ENCODE peak calls at places on chromosome 1, in seven cellular contexts. One of them, this sample, is unnamed. For H3K4me1, the result is how much of the 10 kb centered on the place peaks cover.

GRCh38 chr1:52662645-52663313 is 29.8 kb downstream of the SHISAL2A start:
- DNase-seq in left ventricle myocardium inferior: no peak
- DNase-seq in adrenal gland: no peak
- DNase-seq in stomach: no peak
- DNase-seq in lower lobe of right lung: no peak
- DNase-seq in A549: peak
- DNase-seq in hepatocyte: peak
- DNase-seq in this sample: no peak

GRCh38 chr1:247332901-247333361 is 1.3 kb upstream of the ZNF496 start:
- DNase-seq in left ventricle myocardium inferior: no peak
- DNase-seq in adrenal gland: no peak
- DNase-seq in stomach: peak
- DNase-seq in lower lobe of right lung: peak
- DNase-seq in A549: no peak
- DNase-seq in hepatocyte: peak
- DNase-seq in this sample: peak

GRCh38 chr1:165289556-165289955 is 67.0 kb downstream of the LMX1A start:
- DNase-seq in left ventricle myocardium inferior: no peak
- DNase-seq in adrenal gland: no peak
- DNase-seq in stomach: no peak
- DNase-seq in lower lobe of right lung: no peak
- DNase-seq in A549: no peak
- DNase-seq in hepatocyte: no peak
- DNase-seq in this sample: no peak

GRCh38 chr1:229991104-229991513 is 75.9 kb upstream of the GALNT2 start:
- DNase-seq in left ventricle myocardium inferior: no peak
- DNase-seq in adrenal gland: no peak
- DNase-seq in stomach: no peak
- DNase-seq in lower lobe of right lung: no peak
- DNase-seq in A549: no peak
- DNase-seq in hepatocyte: no peak
- DNase-seq in this sample: no peak

GRCh38 chr1:173479649-173480048 is 2.5 kb downstream of the PRDX6 start:
- DNase-seq in left ventricle myocardium inferior: no peak
- DNase-seq in adrenal gland: no peak
- DNase-seq in stomach: no peak
- DNase-seq in lower lobe of right lung: no peak
- DNase-seq in A549: no peak
- DNase-seq in hepatocyte: peak
- DNase-seq in this sample: no peak

GRCh38 chr1:19323987-19324664 is 12.0 kb downstream of the SLC66A1 start:
- DNase-seq in left ventricle myocardium inferior: no peak
- DNase-seq in adrenal gland: no peak
- DNase-seq in stomach: no peak
- DNase-seq in lower lobe of right lung: no peak
- DNase-seq in A549: no peak
- DNase-seq in hepatocyte: no peak
- DNase-seq in this sample: no peak

GRCh38 chr1:11862890-11863289 is 4.1 kb upstream of the NPPB start:
- DNase-seq in left ventricle myocardium inferior: no peak
- DNase-seq in adrenal gland: no peak
- DNase-seq in stomach: no peak
- DNase-seq in lower lobe of right lung: no peak
- DNase-seq in A549: no peak
- DNase-seq in hepatocyte: no peak
- DNase-seq in this sample: no peak

GRCh38 chr1:9890224-9890731 is 19.8 kb downstream of the CTNNBIP1 start:
- DNase-seq in left ventricle myocardium inferior: peak
- DNase-seq in adrenal gland: no peak
- DNase-seq in stomach: peak
- DNase-seq in lower lobe of right lung: no peak
- DNase-seq in A549: peak
- DNase-seq in hepatocyte: peak
- DNase-seq in this sample: no peak

GRCh38 chr1:81585371-81585770 is 215.4 kb upstream of the ADGRL2 start:
- DNase-seq in left ventricle myocardium inferior: no peak
- DNase-seq in adrenal gland: no peak
- DNase-seq in stomach: no peak
- DNase-seq in lower lobe of right lung: no peak
- DNase-seq in A549: no peak
- DNase-seq in hepatocyte: no peak
- DNase-seq in this sample: no peak

GRCh38 chr1:17119076-17119743 is at the start of gene PADI2:
- DNase-seq in left ventricle myocardium inferior: peak
- DNase-seq in adrenal gland: peak
- DNase-seq in stomach: peak
- DNase-seq in lower lobe of right lung: peak
- DNase-seq in A549: peak
- DNase-seq in hepatocyte: peak
- DNase-seq in this sample: no peak

GRCh38 chr1:5010656-5011055 is 356.2 kb downstream of the AJAP1 start:
- DNase-seq in left ventricle myocardium inferior: no peak
- DNase-seq in adrenal gland: no peak
- DNase-seq in stomach: no peak
- DNase-seq in lower lobe of right lung: no peak
- DNase-seq in A549: no peak
- DNase-seq in hepatocyte: no peak
- DNase-seq in this sample: no peak

GRCh38 chr1:153608089-153608672 is 4.8 kb downstream of the S100A16 start:
- DNase-seq in left ventricle myocardium inferior: no peak
- DNase-seq in adrenal gland: no peak
- DNase-seq in stomach: no peak
- DNase-seq in lower lobe of right lung: no peak
- DNase-seq in A549: no peak
- DNase-seq in hepatocyte: no peak
- DNase-seq in this sample: no peak

GRCh38 chr1:21299780-21300395 is 9.6 kb upstream of the ECE1 start:
- DNase-seq in left ventricle myocardium inferior: no peak
- DNase-seq in adrenal gland: no peak
- DNase-seq in stomach: no peak
- DNase-seq in lower lobe of right lung: no peak
- DNase-seq in A549: no peak
- DNase-seq in hepatocyte: no peak
- DNase-seq in this sample: no peak

GRCh38 chr1:171790318-171790717 is 8.9 kb downstream of the METTL13 start:
- DNase-seq in left ventricle myocardium inferior: no peak
- DNase-seq in adrenal gland: no peak
- DNase-seq in stomach: no peak
- DNase-seq in lower lobe of right lung: no peak
- DNase-seq in A549: no peak
- DNase-seq in hepatocyte: no peak
- DNase-seq in this sample: no peak

GRCh38 chr1:171793656-171794055 is 12.2 kb downstream of the METTL13 start:
- DNase-seq in left ventricle myocardium inferior: no peak
- DNase-seq in adrenal gland: no peak
- DNase-seq in stomach: no peak
- DNase-seq in lower lobe of right lung: no peak
- DNase-seq in A549: no peak
- DNase-seq in hepatocyte: no peak
- DNase-seq in this sample: no peak

GRCh38 chr1:171794085-171794484 is 12.6 kb downstream of the METTL13 start:
- DNase-seq in left ventricle myocardium inferior: no peak
- DNase-seq in adrenal gland: no peak
- DNase-seq in stomach: no peak
- DNase-seq in lower lobe of right lung: no peak
- DNase-seq in A549: no peak
- DNase-seq in hepatocyte: no peak
- DNase-seq in this sample: no peak

GRCh38 chr1:171796592-171796991 is 15.1 kb downstream of the METTL13 start:
- DNase-seq in left ventricle myocardium inferior: no peak
- DNase-seq in adrenal gland: no peak
- DNase-seq in stomach: no peak
- DNase-seq in lower lobe of right lung: no peak
- DNase-seq in A549: no peak
- DNase-seq in hepatocyte: no peak
- DNase-seq in this sample: no peak

GRCh38 chr1:171792656-171793055 is 11.2 kb downstream of the METTL13 start:
- DNase-seq in left ventricle myocardium inferior: no peak
- DNase-seq in adrenal gland: no peak
- DNase-seq in stomach: no peak
- DNase-seq in lower lobe of right lung: no peak
- DNase-seq in A549: no peak
- DNase-seq in hepatocyte: no peak
- DNase-seq in this sample: no peak
- H3K4me1 ChIP-seq in left ventricle myocardium inferior: under half
- H3K4me1 ChIP-seq in adrenal gland: under half
- H3K4me1 ChIP-seq in stomach: under half
- H3K4me1 ChIP-seq in lower lobe of right lung: under half
- H3K4me1 ChIP-seq in A549: under half
- H3K4me1 ChIP-seq in hepatocyte: under half
- H3K4me1 ChIP-seq in this sample: under half

GRCh38 chr1:234584926-234585325 is 25.1 kb downstream of the IRF2BP2 start:
- DNase-seq in left ventricle myocardium inferior: no peak
- DNase-seq in adrenal gland: no peak
- DNase-seq in stomach: no peak
- DNase-seq in lower lobe of right lung: no peak
- DNase-seq in A549: no peak
- DNase-seq in hepatocyte: no peak
- DNase-seq in this sample: no peak
- H3K4me1 ChIP-seq in left ventricle myocardium inferior: half or more
- H3K4me1 ChIP-seq in adrenal gland: under half
- H3K4me1 ChIP-seq in stomach: under half
- H3K4me1 ChIP-seq in lower lobe of right lung: under half
- H3K4me1 ChIP-seq in A549: under half
- H3K4me1 ChIP-seq in hepatocyte: under half
- H3K4me1 ChIP-seq in this sample: under half

DNA sequence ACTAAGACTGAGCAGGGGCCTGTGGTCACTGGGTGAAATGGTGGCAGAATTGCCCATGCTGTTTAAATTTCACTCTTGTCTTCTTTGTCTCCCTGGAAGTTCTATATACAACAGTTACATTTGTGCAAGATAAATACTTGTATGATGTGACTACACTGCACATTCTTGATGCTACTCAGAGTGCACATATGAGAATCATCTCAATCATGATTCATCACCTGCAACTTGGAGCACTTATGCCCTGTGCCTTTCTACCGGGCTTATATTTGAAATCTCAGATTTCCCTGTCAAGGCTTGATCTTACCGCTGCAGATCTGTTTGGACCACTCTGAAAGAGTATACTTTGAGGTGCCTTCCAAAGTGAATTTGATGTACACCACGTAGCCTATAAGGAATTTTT is 10.6 kb downstream of the PGM1 start:
- DNase-seq in left ventricle myocardium inferior: no peak
- DNase-seq in adrenal gland: no peak
- DNase-seq in stomach: no peak
- DNase-seq in lower lobe of right lung: no peak
- DNase-seq in A549: no peak
- DNase-seq in hepatocyte: no peak
- DNase-seq in this sample: no peak
- H3K4me1 ChIP-seq in left ventricle myocardium inferior: half or more
- H3K4me1 ChIP-seq in adrenal gland: under half
- H3K4me1 ChIP-seq in stomach: under half
- H3K4me1 ChIP-seq in lower lobe of right lung: under half
- H3K4me1 ChIP-seq in A549: under half
- H3K4me1 ChIP-seq in hepatocyte: under half
- H3K4me1 ChIP-seq in this sample: under half

GRCh38 chr1:205456868-205457724 is 1.3 kb upstream of the BLACAT1 start:
- DNase-seq in left ventricle myocardium inferior: no peak
- DNase-seq in adrenal gland: no peak
- DNase-seq in stomach: no peak
- DNase-seq in lower lobe of right lung: no peak
- DNase-seq in A549: no peak
- DNase-seq in hepatocyte: no peak
- DNase-seq in this sample: no peak

GRCh38 chr1:205456383-205456867 is 580 bp upstream of the BLACAT1 start:
- DNase-seq in left ventricle myocardium inferior: no peak
- DNase-seq in adrenal gland: no peak
- DNase-seq in stomach: no peak
- DNase-seq in lower lobe of right lung: no peak
- DNase-seq in A549: no peak
- DNase-seq in hepatocyte: no peak
- DNase-seq in this sample: no peak

GRCh38 chr1:205454903-205455335 is 926 bp downstream of the BLACAT1 start:
- DNase-seq in left ventricle myocardium inferior: no peak
- DNase-seq in adrenal gland: no peak
- DNase-seq in stomach: no peak
- DNase-seq in lower lobe of right lung: no peak
- DNase-seq in A549: no peak
- DNase-seq in hepatocyte: no peak
- DNase-seq in this sample: no peak

GRCh38 chr1:205455581-205456382 is at the start of gene BLACAT1:
- DNase-seq in left ventricle myocardium inferior: no peak
- DNase-seq in adrenal gland: no peak
- DNase-seq in stomach: no peak
- DNase-seq in lower lobe of right lung: no peak
- DNase-seq in A549: no peak
- DNase-seq in hepatocyte: no peak
- DNase-seq in this sample: no peak

GRCh38 chr1:205458777-205459566 is 3.1 kb upstream of the BLACAT1 start:
- DNase-seq in left ventricle myocardium inferior: no peak
- DNase-seq in adrenal gland: peak
- DNase-seq in stomach: no peak
- DNase-seq in lower lobe of right lung: no peak
- DNase-seq in A549: no peak
- DNase-seq in hepatocyte: peak
- DNase-seq in this sample: no peak
- H3K4me1 ChIP-seq in left ventricle myocardium inferior: under half
- H3K4me1 ChIP-seq in adrenal gland: under half
- H3K4me1 ChIP-seq in stomach: under half
- H3K4me1 ChIP-seq in lower lobe of right lung: under half
- H3K4me1 ChIP-seq in A549: under half
- H3K4me1 ChIP-seq in hepatocyte: under half
- H3K4me1 ChIP-seq in this sample: under half

DNA sequence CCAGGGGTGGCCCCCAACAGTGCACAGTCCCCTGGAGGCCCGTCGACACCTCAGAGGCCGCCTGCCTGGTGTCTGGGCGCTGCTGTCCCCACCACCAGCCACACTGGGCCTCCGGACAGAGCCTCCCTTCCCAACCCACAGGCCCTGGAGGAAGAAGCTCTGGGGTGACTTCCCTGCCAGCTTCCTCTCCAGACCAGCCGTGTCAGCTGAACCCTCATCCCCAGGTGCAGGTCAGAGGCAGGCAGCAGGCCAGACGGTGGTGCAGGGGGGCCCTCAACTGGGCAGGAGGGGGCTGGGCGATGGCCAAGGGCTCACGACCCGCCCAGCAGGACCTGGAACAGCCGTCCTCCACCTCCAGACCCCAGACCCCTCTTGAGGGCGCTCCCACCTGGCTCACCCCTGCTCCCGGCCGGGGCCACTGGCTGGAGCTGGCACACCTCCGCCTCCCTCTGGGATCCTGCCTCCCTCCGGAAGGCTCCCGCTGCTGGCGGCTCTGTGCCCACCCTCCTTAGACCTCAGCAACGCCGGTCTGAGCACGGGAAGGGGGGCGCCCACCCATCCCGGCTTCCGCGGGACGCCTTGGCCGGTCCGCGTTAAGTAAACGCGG is 520 bp downstream of the TNFRSF18 start:
- DNase-seq in left ventricle myocardium inferior: peak
- DNase-seq in adrenal gland: no peak
- DNase-seq in stomach: no peak
- DNase-seq in lower lobe of right lung: peak
- DNase-seq in A549: no peak
- DNase-seq in hepatocyte: no peak
- DNase-seq in this sample: no peak
- H3K4me1 ChIP-seq in left ventricle myocardium inferior: under half
- H3K4me1 ChIP-seq in adrenal gland: under half
- H3K4me1 ChIP-seq in stomach: under half
- H3K4me1 ChIP-seq in lower lobe of right lung: under half
- H3K4me1 ChIP-seq in A549: under half
- H3K4me1 ChIP-seq in hepatocyte: under half
- H3K4me1 ChIP-seq in this sample: under half

GRCh38 chr1:24189528-24189927 is 2.4 kb upstream of the IFNLR1 start:
- DNase-seq in left ventricle myocardium inferior: no peak
- DNase-seq in adrenal gland: no peak
- DNase-seq in stomach: no peak
- DNase-seq in lower lobe of right lung: peak
- DNase-seq in A549: no peak
- DNase-seq in hepatocyte: no peak
- DNase-seq in this sample: no peak
- H3K4me1 ChIP-seq in left ventricle myocardium inferior: under half
- H3K4me1 ChIP-seq in adrenal gland: under half
- H3K4me1 ChIP-seq in stomach: under half
- H3K4me1 ChIP-seq in lower lobe of right lung: under half
- H3K4me1 ChIP-seq in A549: under half
- H3K4me1 ChIP-seq in hepatocyte: under half
- H3K4me1 ChIP-seq in this sample: under half

This sample was measured in ascending aorta.